ENCODE peak calls at places on chromosomes 7 and 10, in seven cellular contexts. R is activated CD4-positive, alpha-beta T cell treated with anti-CD3 and anti-CD28 coated beads for 24 hours; P is SK-N-SH; D is activated B cell treated with CpG ODN at 0.5 μM for 24 hours; V is HEK293T; H is glutamatergic neuron; U is PC-3. F is an unnamed sample.

GRCh38 chr7:55432937-55433784 is 68.0 kb downstream of the LANCL2 start:
- DNase-seq in H (no peak), R (no peak), U (peak), D (no peak), V (peak), P (peak), F (peak)

GRCh38 chr7:97149843-97150242 is 32.3 kb downstream of the SDHAF3 start:
- DNase-seq in H (no peak), D (no peak), U (no peak), P (no peak), R (no peak), V (no peak), F (no peak)

GRCh38 chr10:47287365-47287802 is 12.6 kb upstream of the GDF10 start:
- DNase-seq in R (no peak), D (no peak), U (peak), H (no peak), P (peak), V (no peak), F (no peak)

GRCh38 chr7:156751319-156751718 is 110.7 kb downstream of the RNF32 start:
- DNase-seq in V (no peak), R (peak), D (no peak), U (peak), P (no peak), H (no peak), F (no peak)

GRCh38 chr10:26946103-26946907 is 85.5 kb upstream of the ABI1 start:
- DNase-seq in V (no peak), D (no peak), U (peak), R (no peak), P (no peak), H (no peak), F (no peak)

GRCh38 chr10:32409741-32410140 is 36.2 kb upstream of the CCDC7 start:
- DNase-seq in U (peak), V (no peak), R (no peak), H (no peak), D (no peak), P (no peak), F (no peak)

GRCh38 chr7:2032876-2033407 is 199.8 kb downstream of the MAD1L1 start:
- DNase-seq in V (no peak), R (no peak), H (no peak), U (no peak), P (peak), D (no peak), F (no peak)

GRCh38 chr7:19754521-19755116 is 18.8 kb downstream of the TMEM196 start:
- DNase-seq in D (no peak), V (peak), U (peak), P (peak), R (no peak), H (no peak), F (peak)

GRCh38 chr7:135321556-135321955 is 87.9 kb downstream of the STRA8 start:
- DNase-seq in H (no peak), V (no peak), R (no peak), D (no peak), U (no peak), P (peak), F (no peak)

GRCh38 chr7:102281785-102282184 is 4.9 kb upstream of the SH2B2 start:
- DNase-seq in V (no peak), R (no peak), U (no peak), H (no peak), P (no peak), D (no peak), F (no peak)

GRCh38 chr10:31087855-31088254 is 56.2 kb upstream of the ZNF438 start:
- DNase-seq in V (no peak), P (no peak), D (no peak), H (no peak), U (no peak), R (no peak), F (no peak)

GRCh38 chr10:59736749-59737148 is 16.5 kb downstream of the MRLN start:
- DNase-seq in H (no peak), V (no peak), P (no peak), D (no peak), R (no peak), U (peak), F (no peak)

GRCh38 chr10:103849212-103849877 is 6.0 kb downstream of the SH3PXD2A start:
- DNase-seq in D (no peak), R (no peak), U (no peak), P (no peak), H (no peak), V (no peak), F (peak)

GRCh38 chr7:128189231-128189930 is 51.7 kb upstream of the LEP start:
- DNase-seq in P (no peak), V (no peak), D (no peak), H (no peak), U (no peak), R (no peak), F (no peak)

GRCh38 chr7:32905175-32905662 is 13.7 kb upstream of the KBTBD2 start:
- DNase-seq in R (peak), P (peak), H (peak), U (no peak), D (no peak), V (no peak), F (peak)

GRCh38 chr7:55517191-55517633 is 55.1 kb downstream of the VOPP1 start:
- DNase-seq in U (no peak), R (peak), D (no peak), V (no peak), P (no peak), H (no peak), F (no peak)

GRCh38 chr10:50498465-50498864 is 125.3 kb downstream of the SGMS1 start:
- DNase-seq in D (no peak), V (no peak), P (no peak), U (no peak), H (no peak), R (no peak), F (no peak)

GRCh38 chr10:70752571-70752970 is 32.6 kb downstream of the TBATA start:
- DNase-seq in H (no peak), D (no peak), V (no peak), R (no peak), U (no peak), P (no peak), F (no peak)

GRCh38 chr7:138662066-138663061 is 38.8 kb downstream of the SVOPL start:
- DNase-seq in V (no peak), H (no peak), R (no peak), P (peak), U (no peak), D (no peak), F (peak)

GRCh38 chr7:326845-327304 is 36.9 kb downstream of the FOXL3 start:
- DNase-seq in U (no peak), P (no peak), R (no peak), D (no peak), V (no peak), H (peak), F (peak)

GRCh38 chr10:125029584-125030242 is 87.8 kb downstream of the ZRANB1 start:
- DNase-seq in H (no peak), V (no peak), U (peak), R (no peak), P (no peak), D (no peak), F (no peak)

GRCh38 chr10:122461367-122461728 is at the start of gene HTRA1:
- DNase-seq in P (peak), H (peak), D (no peak), V (peak), R (no peak), U (peak), F (no peak)

GRCh38 chr7:102983602-102984001 is 70.8 kb downstream of the LRRC17 start:
- DNase-seq in D (no peak), V (no peak), R (no peak), U (no peak), H (no peak), P (no peak), F (peak)

GRCh38 chr7:50939026-50939425 is 156.3 kb upstream of the GRB10 start:
- DNase-seq in R (no peak), D (no peak), U (no peak), V (no peak), H (no peak), P (no peak), F (no peak)

GRCh38 chr10:12777840-12778585 is 223.5 kb downstream of the CCDC3 start:
- DNase-seq in H (no peak), P (no peak), R (no peak), U (no peak), V (no peak), D (no peak), F (no peak)

GRCh38 chr7:134447383-134447782 is 11.5 kb downstream of the AKR1B1 start:
- DNase-seq in D (no peak), V (no peak), H (no peak), R (no peak), U (no peak), P (no peak), F (no peak)

GRCh38 chr10:127925471-127926207 is 18.7 kb downstream of the PTPRE start:
- DNase-seq in H (no peak), P (no peak), R (no peak), D (no peak), V (no peak), U (no peak), F (no peak)

GRCh38 chr10:3348561-3348960 is 176.0 kb upstream of the PITRM1 start:
- DNase-seq in R (no peak), P (no peak), U (no peak), D (no peak), H (no peak), V (no peak), F (no peak)